ENCODE peak calls at places on chromosome 3, in four cellular contexts. E, T, P and L are unnamed samples.

GRCh38 chr3:10344147-10344943 is 23.4 kb upstream of the SEC13 start:
- DNase-seq in P (no peak), T (peak; percentile 59), E (no peak), L (no peak)

GRCh38 chr3:111541911-111542483 is at the start of gene CD96:
- DNase-seq in T (no peak), P (no peak), E (no peak), L (no peak)

GRCh38 chr3:16322189-16322588 is 57.2 kb downstream of the OXNAD1 start:
- DNase-seq in E (no peak), P (no peak), T (no peak), L (no peak)

GRCh38 chr3:152076148-152076547 is 192.6 kb upstream of the MBNL1 start:
- DNase-seq in E (no peak), T (no peak), P (no peak), L (no peak)

GRCh38 chr3:72523409-72524172 is 324.7 kb downstream of the SHQ1 start:
- DNase-seq in E (no peak), T (no peak), P (no peak), L (no peak)

GRCh38 chr3:34419801-34420200 is 621.4 kb downstream of the PDCD6IP start:
- DNase-seq in E (no peak), T (no peak), P (no peak), L (no peak)

GRCh38 chr3:50340404-50341329 is at the start of gene RASSF1:
- DNase-seq in T (no peak), E (peak; percentile 76), P (no peak), L (no peak)

GRCh38 chr3:155026999-155027591 is 53.0 kb upstream of the MME start:
- DNase-seq in P (no peak), E (no peak), T (no peak), L (no peak)

GRCh38 chr3:64454179-64454578 is 228.9 kb upstream of the PRICKLE2 start:
- DNase-seq in T (no peak), E (no peak), P (no peak), L (peak; percentile 58)

GRCh38 chr3:58332575-58333179 is at the start of gene PXK:
- DNase-seq in T (peak; percentile 84), P (no peak), E (peak; percentile 53), L (no peak)

GRCh38 chr3:96814581-96815567 is at the start of gene EPHA6:
- DNase-seq in E (no peak), P (no peak), T (peak; percentile 47), L (no peak)

GRCh38 chr3:80190051-80190450 is 422.3 kb upstream of the ROBO1 start:
- DNase-seq in P (peak; percentile 5), T (no peak), E (no peak), L (peak; percentile 87)

GRCh38 chr3:49415931-49416601 is 3.8 kb downstream of the TCTA start:
- DNase-seq in T (no peak), E (no peak), P (no peak), L (no peak)

GRCh38 chr3:14980689-14981088 is 33.3 kb downstream of the NR2C2 start:
- DNase-seq in P (no peak), T (no peak), E (no peak), L (no peak)

GRCh38 chr3:80060664-80061063 is 292.9 kb upstream of the ROBO1 start:
- DNase-seq in T (no peak), P (no peak), E (no peak), L (no peak)

DNA sequence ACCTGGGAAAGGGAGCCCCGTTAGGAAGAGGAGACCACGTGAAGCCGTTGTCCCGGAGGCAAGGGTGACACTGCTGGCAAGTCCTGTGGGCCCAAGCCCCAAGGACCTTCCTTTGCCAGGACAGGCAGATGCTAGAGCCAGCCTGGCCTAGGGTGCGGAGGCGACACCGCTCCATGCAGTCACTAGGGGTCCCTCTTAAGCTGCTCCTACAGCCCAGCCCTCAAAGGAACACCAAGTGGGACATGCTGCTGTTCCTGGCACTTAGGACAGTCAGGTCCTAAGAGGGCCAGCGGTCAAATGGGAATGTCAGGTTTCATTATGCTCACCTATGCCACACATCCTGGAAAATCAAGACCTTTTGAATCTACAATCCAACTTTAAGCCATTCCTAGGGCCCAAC is 59.7 kb downstream of the RPN1 start:
- DNase-seq in E (no peak), P (no peak), T (no peak), L (no peak)
- TF ChIP-seq CTCF in E (no peak), P (no peak), T (no peak), L (peak; percentile 25)

DNA sequence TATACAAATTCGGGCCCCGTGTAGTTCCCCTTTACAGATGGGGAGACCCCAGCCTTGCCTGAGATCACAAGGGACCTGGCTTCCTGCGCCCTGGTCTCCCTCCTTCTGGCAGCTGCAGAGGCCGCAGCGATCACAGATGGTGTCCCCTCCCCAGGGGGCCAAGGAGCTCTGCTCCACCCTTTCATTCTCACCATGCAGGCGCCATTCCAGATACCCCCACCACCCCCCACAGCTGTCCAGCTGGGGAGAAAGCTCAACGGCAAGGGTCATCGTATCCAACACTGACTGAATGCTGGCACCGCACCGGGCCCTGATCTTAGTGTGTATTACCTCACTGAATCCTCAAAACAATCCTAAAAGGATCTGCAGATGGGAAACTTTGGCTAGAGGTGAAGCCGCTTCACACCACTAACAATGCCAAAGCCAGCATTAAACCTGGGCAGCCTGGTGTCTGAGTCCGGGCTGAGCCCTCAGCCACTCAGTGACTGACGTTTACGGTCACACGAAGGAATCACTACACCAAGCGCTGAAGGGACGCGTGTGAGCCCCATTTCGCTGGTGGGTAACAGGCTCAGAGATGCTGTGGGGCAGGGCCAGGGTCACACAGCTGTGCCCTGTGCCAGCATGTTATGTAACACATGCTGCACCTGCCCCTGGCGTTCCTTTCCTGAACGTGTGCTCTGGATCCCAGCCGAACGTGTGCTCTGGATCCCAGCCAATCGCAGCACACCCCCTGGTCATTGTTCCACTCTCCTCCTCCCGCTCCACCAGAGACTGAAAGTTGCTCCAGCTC is 51.9 kb downstream of the IQSEC1 start:
- DNase-seq in P (no peak), E (no peak), T (peak; percentile 31), L (no peak)
- H3K4me3 ChIP-seq in P (no peak overlapping the region), E (peak overlapping the region; percentile 23), T (no peak overlapping the region), L (peak overlapping the region; percentile 34)

DNA sequence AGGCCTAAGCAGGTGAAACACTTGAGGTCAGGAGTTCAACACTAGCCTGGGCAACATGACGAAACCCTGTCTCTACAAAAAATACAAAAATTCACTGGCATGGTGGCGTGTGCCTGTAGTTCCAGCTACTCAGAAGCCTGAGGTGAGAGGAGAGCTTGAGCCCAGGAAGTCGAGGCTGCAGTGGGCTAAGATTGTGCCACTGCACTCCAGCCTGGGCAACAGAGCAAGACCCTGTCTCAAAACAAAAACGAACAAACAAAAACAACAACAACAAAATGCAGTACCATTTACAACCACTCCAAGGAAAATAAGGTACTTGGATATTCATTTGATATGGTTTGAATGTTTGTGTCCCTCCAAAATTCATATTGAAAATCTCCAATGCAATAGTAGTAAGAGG is 15.6 kb upstream of the TRANK1 start:
- DNase-seq in T (no peak), P (no peak), E (no peak), L (no peak)
- TF ChIP-seq CTCF in T (no peak), P (no peak), E (no peak), L (no peak)

GRCh38 chr3:184388164-184388935 is 8.5 kb downstream of the CHRD start:
- DNase-seq in T (no peak), P (no peak), E (no peak), L (no peak)
- H3K4me3 ChIP-seq in T (no peak overlapping the region), P (no peak overlapping the region), E (no peak overlapping the region), L (no peak overlapping the region)

DNA sequence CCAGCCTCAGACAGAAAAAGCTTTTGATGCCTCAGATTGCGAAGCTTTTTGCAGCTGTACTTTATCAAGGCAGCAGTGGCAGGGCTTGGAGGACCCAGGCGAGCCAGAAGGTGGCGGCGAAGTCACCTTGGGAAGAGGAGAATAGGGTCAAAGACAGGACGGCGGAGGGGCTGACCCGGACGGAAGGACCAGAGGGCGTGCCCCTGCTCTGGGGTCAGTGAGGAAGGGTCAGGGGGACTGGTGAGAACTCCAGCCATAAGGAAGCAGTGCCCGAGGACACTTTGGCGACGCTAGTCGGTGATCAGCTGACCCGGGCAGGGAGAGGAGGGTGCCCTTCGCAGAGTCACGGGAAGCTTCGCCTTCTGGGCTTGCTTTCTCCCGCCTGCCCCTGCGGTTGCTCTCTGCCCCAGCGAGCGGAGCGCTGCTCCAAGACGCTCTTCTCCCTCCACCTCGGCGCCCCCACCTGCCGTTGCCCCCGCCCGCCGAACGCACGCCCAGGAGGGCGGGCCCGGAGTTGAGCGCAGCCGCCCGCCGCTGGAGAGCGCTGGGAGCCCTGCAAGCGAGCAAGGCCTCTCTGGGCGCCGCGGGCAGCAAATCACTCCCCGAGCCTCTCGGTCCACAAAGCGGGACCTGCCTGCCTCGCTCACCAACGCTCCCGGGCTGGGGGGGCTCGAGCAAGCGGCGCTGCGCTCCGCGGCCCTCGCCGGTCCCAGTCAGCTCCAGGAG is 1.4 kb downstream of the CADPS start:
- DNase-seq in T (peak; percentile 75), P (no peak), E (no peak), L (no peak)
- TF ChIP-seq CTCF in T (no peak), P (peak; percentile 11), E (no peak), L (peak; percentile 42)

DNA sequence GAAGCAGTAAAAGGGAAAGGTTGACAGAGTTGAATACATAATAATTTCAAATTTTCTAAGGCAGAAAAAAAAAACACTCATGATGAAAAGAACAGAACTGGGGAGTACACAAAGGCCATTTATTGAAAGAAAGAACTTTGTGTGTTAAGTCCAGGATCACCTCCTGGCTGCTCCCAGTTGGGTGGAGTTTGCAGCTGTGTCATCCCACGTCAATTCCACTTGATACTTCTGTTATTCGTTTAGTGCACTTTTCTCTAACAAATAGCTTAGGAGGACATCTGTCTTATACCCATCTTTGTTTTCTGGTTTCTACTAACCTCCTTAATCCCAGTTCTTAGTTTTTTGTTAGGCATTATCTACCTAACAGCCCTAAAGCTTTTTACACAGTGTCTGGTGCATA is 44.7 kb downstream of the SGO1 start:
- DNase-seq in E (no peak), T (no peak), P (no peak), L (no peak)
- H3K4me3 ChIP-seq in E (no peak overlapping the region), T (no peak overlapping the region), P (no peak overlapping the region), L (no peak overlapping the region)

GRCh38 chr3:165254812-165255211 is 58.6 kb upstream of the SLITRK3 start:
- DNase-seq in P (no peak), T (no peak), E (no peak), L (no peak)
- TF ChIP-seq CTCF in P (no peak), T (peak; percentile 43), E (no peak), L (peak; percentile 47)